ENCODE peak calls at places on chromosome 3, in nine cellular contexts. O is epithelial cell of esophagus; V is anterior cingulate cortex; S is bronchial epithelial cell; A is ovary; T is GM12891; D is lower lobe of right lung; F is activated T-helper 1 cell treated with anti-CD3 and anti-CD28 coated beads, Interleukin-2, amount 50 U/mL, for 16 hours; C is AG09309. M is an unnamed sample.
A peak's percentile ranks its signal among the peaks of the same experiment; 100 is the strongest.

GRCh38 chr3:178318957-178319528 is 217.2 kb upstream of the KCNMB2 start:
- DNase-seq in O (no peak), V (no peak), A (no peak), S (no peak), C (no peak), F (no peak), T (no peak), D (no peak), M (no peak)

GRCh38 chr3:189588061-189588817 is 43.0 kb upstream of the TP63 start:
- DNase-seq in D (no peak), V (no peak), F (no peak), S (peak; percentile 98), A (no peak), O (peak; percentile 94), C (peak; percentile 89), T (no peak), M (no peak)

GRCh38 chr3:196941846-196942225 is 492 bp downstream of the NCBP2 start:
- DNase-seq in T (peak; percentile 37), F (peak; percentile 46), V (peak; percentile 53), A (no peak), O (peak; percentile 55), D (peak; percentile 71), S (peak; percentile 32), C (peak; percentile 2), M (no peak)

GRCh38 chr3:75332784-75333183 is 331.3 kb upstream of the FRG2C start:
- DNase-seq in T (no peak), V (no peak), C (peak; percentile 35), A (no peak), O (no peak), S (no peak), F (no peak), D (no peak), M (peak; percentile 17)

GRCh38 chr3:186627852-186628414 is 12.3 kb upstream of the FETUB start:
- DNase-seq in S (no peak), F (no peak), T (no peak), V (no peak), A (no peak), C (no peak), O (no peak), D (no peak), M (no peak)

GRCh38 chr3:176766862-176767261 is 430.4 kb downstream of the TBL1XR1 start:
- DNase-seq in S (peak; percentile 77), F (no peak), V (no peak), A (no peak), C (no peak), D (no peak), O (peak; percentile 60), T (no peak), M (no peak)

GRCh38 chr3:156511987-156512677 is 42.8 kb downstream of the SSR3 start:
- DNase-seq in A (no peak), T (no peak), S (no peak), V (no peak), F (no peak), O (no peak), D (no peak), C (no peak), M (no peak)

GRCh38 chr3:89565098-89565497 is 457.7 kb downstream of the EPHA3 start:
- DNase-seq in C (no peak), V (no peak), O (peak; percentile 61), D (no peak), F (no peak), A (no peak), T (no peak), S (peak; percentile 64), M (no peak)

GRCh38 chr3:124587053-124587408 is 143.2 kb upstream of the UMPS start:
- DNase-seq in F (no peak), C (no peak), S (peak; percentile 54), V (no peak), A (no peak), T (no peak), O (peak; percentile 62), D (no peak), M (no peak)

M was measured in mucosa of descending colon.